ENCODE peak calls at places on chromosome 10, in seven cellular contexts. One of them, this sample, is unnamed.
A peak's percentile ranks its signal among the peaks of the same experiment; 100 is the strongest.

GRCh38 chr10:123997486-123998196 is 95.8 kb downstream of the CHST15 start:
- DNase-seq in H9: no peak
- DNase-seq in trophoblast cell: peak; percentile 46
- DNase-seq in neuronal stem cell: no peak
- DNase-seq in mesenchymal stem cell: peak; percentile 95
- DNase-seq in H1: no peak
- DNase-seq in IMR-90: peak; percentile 87
- DNase-seq in this sample: no peak

GRCh38 chr10:101563007-101563406 is 25.1 kb downstream of the POLL start:
- DNase-seq in mesenchymal stem cell: no peak
- DNase-seq in H1: no peak
- DNase-seq in neuronal stem cell: no peak
- DNase-seq in H9: peak; percentile 13
- DNase-seq in IMR-90: no peak
- DNase-seq in trophoblast cell: no peak
- DNase-seq in this sample: no peak

GRCh38 chr10:7756360-7756992 is 31.3 kb downstream of the KIN start:
- DNase-seq in H1: no peak
- DNase-seq in mesenchymal stem cell: peak; percentile 18
- DNase-seq in neuronal stem cell: no peak
- DNase-seq in trophoblast cell: peak; percentile 49
- DNase-seq in H9: peak; percentile 40
- DNase-seq in IMR-90: peak; percentile 8
- DNase-seq in this sample: peak; percentile 43

GRCh38 chr10:13023754-13024153 is 22.2 kb upstream of the CCDC3 start:
- DNase-seq in trophoblast cell: no peak
- DNase-seq in H1: no peak
- DNase-seq in H9: no peak
- DNase-seq in neuronal stem cell: no peak
- DNase-seq in IMR-90: no peak
- DNase-seq in mesenchymal stem cell: no peak
- DNase-seq in this sample: no peak

GRCh38 chr10:86803156-86803555 is 46.7 kb downstream of the BMPR1A start:
- DNase-seq in neuronal stem cell: no peak
- DNase-seq in mesenchymal stem cell: no peak
- DNase-seq in trophoblast cell: peak; percentile 44
- DNase-seq in H9: no peak
- DNase-seq in H1: no peak
- DNase-seq in IMR-90: no peak
- DNase-seq in this sample: no peak

GRCh38 chr10:3531097-3531645 is 253.8 kb downstream of the KLF6 start:
- DNase-seq in neuronal stem cell: no peak
- DNase-seq in IMR-90: peak; percentile 17
- DNase-seq in mesenchymal stem cell: no peak
- DNase-seq in trophoblast cell: no peak
- DNase-seq in H1: no peak
- DNase-seq in H9: no peak
- DNase-seq in this sample: no peak

GRCh38 chr10:28862218-28862617 is 184.9 kb downstream of the BAMBI start:
- DNase-seq in mesenchymal stem cell: no peak
- DNase-seq in IMR-90: no peak
- DNase-seq in trophoblast cell: no peak
- DNase-seq in H9: no peak
- DNase-seq in H1: no peak
- DNase-seq in neuronal stem cell: no peak
- DNase-seq in this sample: no peak

GRCh38 chr10:102762401-102763015 is 18.8 kb downstream of the WBP1L start:
- DNase-seq in H1: no peak
- DNase-seq in mesenchymal stem cell: no peak
- DNase-seq in H9: no peak
- DNase-seq in IMR-90: no peak
- DNase-seq in trophoblast cell: no peak
- DNase-seq in neuronal stem cell: no peak
- DNase-seq in this sample: no peak

GRCh38 chr10:3955493-3955892 is 170.5 kb upstream of the KLF6 start:
- DNase-seq in mesenchymal stem cell: peak; percentile 32
- DNase-seq in H9: peak; percentile 46
- DNase-seq in IMR-90: peak; percentile 20
- DNase-seq in H1: no peak
- DNase-seq in neuronal stem cell: peak; percentile 27
- DNase-seq in trophoblast cell: peak; percentile 17
- DNase-seq in this sample: peak; percentile 80

GRCh38 chr10:129865413-129865812 is 98.7 kb downstream of the EBF3 start:
- DNase-seq in trophoblast cell: no peak
- DNase-seq in H9: no peak
- DNase-seq in H1: no peak
- DNase-seq in IMR-90: no peak
- DNase-seq in mesenchymal stem cell: no peak
- DNase-seq in neuronal stem cell: no peak
- DNase-seq in this sample: no peak

GRCh38 chr10:266974-267425 is 131.7 kb downstream of the ZMYND11 start:
- DNase-seq in H1: no peak
- DNase-seq in neuronal stem cell: no peak
- DNase-seq in trophoblast cell: peak; percentile 79
- DNase-seq in H9: no peak
- DNase-seq in mesenchymal stem cell: peak; percentile 49
- DNase-seq in IMR-90: peak; percentile 51
- DNase-seq in this sample: no peak

GRCh38 chr10:89165923-89166322 is 41.2 kb downstream of the CH25H start:
- DNase-seq in IMR-90: peak; percentile 83
- DNase-seq in trophoblast cell: no peak
- DNase-seq in mesenchymal stem cell: no peak
- DNase-seq in H1: no peak
- DNase-seq in neuronal stem cell: no peak
- DNase-seq in H9: no peak
- DNase-seq in this sample: no peak

GRCh38 chr10:8301831-8302230 is 247.3 kb downstream of the GATA3 start:
- DNase-seq in H9: no peak
- DNase-seq in mesenchymal stem cell: no peak
- DNase-seq in IMR-90: no peak
- DNase-seq in trophoblast cell: no peak
- DNase-seq in neuronal stem cell: no peak
- DNase-seq in H1: no peak
- DNase-seq in this sample: no peak

GRCh38 chr10:51999089-51999488 is 299.7 kb upstream of the CSTF2T start:
- DNase-seq in trophoblast cell: no peak
- DNase-seq in H1: no peak
- DNase-seq in mesenchymal stem cell: no peak
- DNase-seq in IMR-90: no peak
- DNase-seq in neuronal stem cell: no peak
- DNase-seq in H9: no peak
- DNase-seq in this sample: no peak

GRCh38 chr10:34615770-34616169 is 199.3 kb downstream of the PARD3 start:
- DNase-seq in neuronal stem cell: no peak
- DNase-seq in mesenchymal stem cell: no peak
- DNase-seq in IMR-90: peak; percentile 30
- DNase-seq in H1: no peak
- DNase-seq in trophoblast cell: no peak
- DNase-seq in H9: no peak
- DNase-seq in this sample: no peak

GRCh38 chr10:132452216-132452650 is 55.2 kb downstream of the PWWP2B start:
- DNase-seq in neuronal stem cell: no peak
- DNase-seq in mesenchymal stem cell: no peak
- DNase-seq in H1: no peak
- DNase-seq in IMR-90: no peak
- DNase-seq in trophoblast cell: no peak
- DNase-seq in H9: no peak
- DNase-seq in this sample: no peak

GRCh38 chr10:44292390-44293002 is 92.4 kb downstream of the CXCL12 start:
- DNase-seq in H1: peak; percentile 67
- DNase-seq in neuronal stem cell: no peak
- DNase-seq in IMR-90: no peak
- DNase-seq in trophoblast cell: no peak
- DNase-seq in H9: no peak
- DNase-seq in mesenchymal stem cell: peak; percentile 18
- DNase-seq in this sample: peak; percentile 40

GRCh38 chr10:90462761-90463160 is 395.1 kb downstream of the HTR7 start:
- DNase-seq in trophoblast cell: no peak
- DNase-seq in H1: no peak
- DNase-seq in IMR-90: peak; percentile 31
- DNase-seq in H9: no peak
- DNase-seq in neuronal stem cell: no peak
- DNase-seq in mesenchymal stem cell: peak; percentile 47
- DNase-seq in this sample: no peak

GRCh38 chr10:76442113-76442512 is 1010.7 kb downstream of the LRMDA start:
- DNase-seq in trophoblast cell: no peak
- DNase-seq in H1: no peak
- DNase-seq in mesenchymal stem cell: no peak
- DNase-seq in neuronal stem cell: no peak
- DNase-seq in H9: no peak
- DNase-seq in IMR-90: no peak
- DNase-seq in this sample: no peak

DNA sequence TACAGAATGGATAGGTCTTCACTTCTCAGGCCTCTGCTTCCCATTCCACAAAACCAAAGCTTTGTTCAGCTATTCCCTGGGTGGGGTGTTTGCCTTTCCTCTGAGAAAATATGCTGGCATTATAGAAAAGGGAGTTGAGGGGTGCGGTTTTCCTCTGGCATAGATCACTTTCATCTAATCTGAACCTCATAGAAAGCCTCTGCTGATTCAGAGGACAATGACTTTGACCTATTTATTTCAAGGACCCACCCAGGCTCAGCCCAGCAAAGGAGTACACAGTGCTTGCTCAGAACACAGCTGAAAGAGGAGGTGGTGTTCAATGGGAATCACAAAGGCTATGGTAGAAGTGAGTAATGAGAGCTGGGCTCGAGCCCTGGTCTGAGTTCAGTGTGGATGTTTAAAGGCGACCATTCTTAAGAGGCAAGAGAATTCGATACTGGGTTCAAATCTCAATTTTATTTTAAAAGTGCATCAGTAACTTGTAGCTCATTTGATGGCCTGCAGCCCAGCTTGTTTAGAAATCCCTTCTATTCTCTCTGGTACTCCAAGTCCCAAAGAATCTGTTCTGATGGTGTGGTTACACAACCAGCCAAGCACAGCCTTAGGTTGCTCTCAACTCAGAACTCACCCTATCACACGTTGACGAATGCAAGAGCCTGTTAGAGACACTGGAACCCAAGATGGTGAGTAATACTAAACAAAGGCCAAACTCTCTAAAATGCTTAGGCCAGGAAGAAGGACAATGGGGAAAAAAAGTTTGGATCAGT is 1012.8 kb downstream of the LRMDA start:
- DNase-seq in IMR-90: peak; percentile 13
- DNase-seq in mesenchymal stem cell: peak; percentile 70
- DNase-seq in H9: no peak
- DNase-seq in neuronal stem cell: no peak
- DNase-seq in trophoblast cell: no peak
- DNase-seq in H1: no peak
- DNase-seq in this sample: no peak
- H3K18ac ChIP-seq in IMR-90: no peak overlapping the region
- H3K18ac ChIP-seq in mesenchymal stem cell: peak overlapping the region; percentile 57
- H3K18ac ChIP-seq in H9: no peak overlapping the region
- H3K18ac ChIP-seq in neuronal stem cell: no peak overlapping the region
- H3K18ac ChIP-seq in trophoblast cell: no peak overlapping the region
- H3K18ac ChIP-seq in H1: no peak overlapping the region
- H3K18ac ChIP-seq in this sample: no peak overlapping the region

DNA sequence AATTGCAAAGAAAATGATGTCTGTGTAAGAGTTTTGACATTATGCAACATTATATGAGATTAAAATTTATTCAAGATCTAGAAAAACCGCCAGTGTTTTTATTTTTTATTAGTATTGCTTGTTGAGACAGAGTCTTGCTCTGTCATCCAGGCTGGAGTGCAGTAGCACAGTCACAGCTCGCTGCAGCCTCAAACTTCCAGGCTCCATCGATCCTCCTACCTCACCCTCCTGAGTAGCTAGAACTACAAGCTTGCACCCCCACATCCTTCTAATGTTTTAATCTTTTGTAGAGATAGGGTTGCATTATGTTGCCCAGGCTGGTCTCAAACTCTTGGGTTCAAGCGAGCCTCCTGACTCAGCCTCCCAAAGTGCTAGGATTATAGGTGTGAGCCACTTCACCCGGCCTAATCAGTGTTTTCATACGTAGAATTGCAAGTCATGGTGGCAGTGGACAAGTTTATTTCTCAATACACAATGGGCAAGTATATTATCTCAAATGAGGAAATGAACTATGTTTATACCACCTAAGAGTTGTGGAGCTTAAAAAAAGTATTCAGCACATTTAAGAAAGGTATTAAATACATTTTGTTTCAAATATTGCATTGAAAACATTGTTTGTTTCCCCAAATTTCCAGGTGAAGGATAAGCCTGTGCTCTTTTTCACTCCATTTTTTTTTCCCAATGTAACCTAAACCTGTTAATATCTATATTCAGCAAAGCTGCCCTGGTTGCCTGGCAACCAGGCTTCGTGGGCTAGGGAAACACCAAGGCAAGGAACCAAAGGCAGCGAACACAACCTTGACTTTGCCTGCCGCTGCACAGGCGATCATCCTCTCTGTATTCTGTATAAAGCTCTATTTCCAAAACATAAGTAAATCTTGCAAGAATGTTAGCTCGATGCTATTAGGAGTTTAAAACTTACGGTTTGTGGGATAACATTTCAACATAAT is 163.9 kb downstream of the CACNB2 start:
- DNase-seq in IMR-90: no peak
- DNase-seq in neuronal stem cell: no peak
- DNase-seq in H1: no peak
- DNase-seq in mesenchymal stem cell: no peak
- DNase-seq in trophoblast cell: no peak
- DNase-seq in H9: no peak
- DNase-seq in this sample: no peak
- H3K18ac ChIP-seq in IMR-90: no peak overlapping the region
- H3K18ac ChIP-seq in neuronal stem cell: no peak overlapping the region
- H3K18ac ChIP-seq in H1: no peak overlapping the region
- H3K18ac ChIP-seq in mesenchymal stem cell: no peak overlapping the region
- H3K18ac ChIP-seq in trophoblast cell: no peak overlapping the region
- H3K18ac ChIP-seq in H9: no peak overlapping the region
- H3K18ac ChIP-seq in this sample: no peak overlapping the region

GRCh38 chr10:109701583-109702215 is 221.6 kb downstream of the XPNPEP1 start:
- DNase-seq in trophoblast cell: no peak
- DNase-seq in neuronal stem cell: no peak
- DNase-seq in H9: no peak
- DNase-seq in mesenchymal stem cell: no peak
- DNase-seq in IMR-90: no peak
- DNase-seq in H1: no peak
- DNase-seq in this sample: no peak

DNA sequence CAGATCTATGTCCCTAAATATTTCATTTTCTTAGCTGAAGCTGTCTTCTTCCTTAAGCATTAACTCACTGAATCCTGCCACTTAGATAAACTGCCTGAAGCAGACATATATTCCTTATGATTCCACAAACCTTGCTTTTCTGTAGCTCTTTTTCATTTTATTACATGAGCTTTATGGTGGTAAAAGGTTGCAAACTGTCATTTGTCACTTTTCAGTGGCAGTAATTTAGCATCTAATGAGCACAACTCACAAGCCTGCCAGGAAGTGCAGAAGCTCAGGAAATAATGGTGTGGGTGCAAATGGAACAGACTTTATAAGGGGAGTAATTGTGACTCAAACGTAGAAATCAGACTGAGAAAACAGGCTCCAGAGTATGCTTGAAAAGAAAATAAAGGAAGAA is 217.2 kb downstream of the XPNPEP1 start:
- DNase-seq in neuronal stem cell: no peak
- DNase-seq in IMR-90: no peak
- DNase-seq in trophoblast cell: no peak
- DNase-seq in H1: no peak
- DNase-seq in H9: no peak
- DNase-seq in mesenchymal stem cell: no peak
- DNase-seq in this sample: no peak
- H3K18ac ChIP-seq in neuronal stem cell: no peak overlapping the region
- H3K18ac ChIP-seq in IMR-90: no peak overlapping the region
- H3K18ac ChIP-seq in trophoblast cell: no peak overlapping the region
- H3K18ac ChIP-seq in H1: no peak overlapping the region
- H3K18ac ChIP-seq in H9: no peak overlapping the region
- H3K18ac ChIP-seq in mesenchymal stem cell: no peak overlapping the region
- H3K18ac ChIP-seq in this sample: no peak overlapping the region

GRCh38 chr10:61878411-61879051 is 23.0 kb upstream of the ARID5B start:
- DNase-seq in trophoblast cell: no peak
- DNase-seq in H9: no peak
- DNase-seq in neuronal stem cell: no peak
- DNase-seq in mesenchymal stem cell: no peak
- DNase-seq in IMR-90: no peak
- DNase-seq in H1: no peak
- DNase-seq in this sample: no peak
- H3K18ac ChIP-seq in trophoblast cell: no peak overlapping the region
- H3K18ac ChIP-seq in H9: no peak overlapping the region
- H3K18ac ChIP-seq in neuronal stem cell: no peak overlapping the region
- H3K18ac ChIP-seq in mesenchymal stem cell: no peak overlapping the region
- H3K18ac ChIP-seq in IMR-90: peak overlapping the region; percentile 32
- H3K18ac ChIP-seq in H1: no peak overlapping the region
- H3K18ac ChIP-seq in this sample: no peak overlapping the region

This sample was measured in mesendoderm.